ENCODE peak calls at places on chromosomes 7 and 10, in five cellular contexts. One of them, this sample, is unnamed.
A peak's percentile ranks its signal among the peaks of the same experiment; 100 is the strongest.

GRCh38 chr7:88218836-88219605 is 817 bp downstream of the SRI start:
- DNase-seq in mammary epithelial cell: peak; percentile 55
- DNase-seq in hepatocyte: peak; percentile 67
- DNase-seq in neural progenitor cell: peak; percentile 62
- DNase-seq in IMR-90: peak; percentile 66
- DNase-seq in this sample: no peak

GRCh38 chr7:18235819-18236218 is 208.2 kb upstream of the PRPS1L1 start:
- DNase-seq in mammary epithelial cell: peak; percentile 2
- DNase-seq in IMR-90: no peak
- DNase-seq in neural progenitor cell: no peak
- DNase-seq in hepatocyte: no peak
- DNase-seq in this sample: no peak

GRCh38 chr7:27453702-27454405 is 208.8 kb downstream of the HIBADH start:
- DNase-seq in mammary epithelial cell: peak; percentile 8
- DNase-seq in neural progenitor cell: no peak
- DNase-seq in hepatocyte: peak; percentile 29
- DNase-seq in IMR-90: peak; percentile 89
- DNase-seq in this sample: no peak

GRCh38 chr10:29734980-29735627 is 100.3 kb upstream of the SVIL start:
- DNase-seq in neural progenitor cell: peak; percentile 75
- DNase-seq in mammary epithelial cell: peak; percentile 52
- DNase-seq in IMR-90: no peak
- DNase-seq in hepatocyte: peak; percentile 71
- DNase-seq in this sample: peak; percentile 31

GRCh38 chr7:142405122-142405765 is 147.4 kb upstream of the PRSS58 start:
- DNase-seq in neural progenitor cell: no peak
- DNase-seq in mammary epithelial cell: no peak
- DNase-seq in IMR-90: peak; percentile 64
- DNase-seq in hepatocyte: no peak
- DNase-seq in this sample: no peak

GRCh38 chr7:104976966-104977636 is 36.9 kb upstream of the KMT2E start:
- DNase-seq in IMR-90: no peak
- DNase-seq in mammary epithelial cell: no peak
- DNase-seq in neural progenitor cell: no peak
- DNase-seq in hepatocyte: no peak
- DNase-seq in this sample: no peak

GRCh38 chr10:34049887-34050286 is 715.4 kb upstream of the NRP1 start:
- DNase-seq in neural progenitor cell: no peak
- DNase-seq in IMR-90: peak; percentile 82
- DNase-seq in mammary epithelial cell: peak; percentile 32
- DNase-seq in hepatocyte: peak; percentile 42
- DNase-seq in this sample: no peak

GRCh38 chr10:87503892-87504291 is 801 bp upstream of the MINPP1 start:
- DNase-seq in hepatocyte: no peak
- DNase-seq in mammary epithelial cell: peak; percentile 18
- DNase-seq in neural progenitor cell: peak; percentile 2
- DNase-seq in IMR-90: peak; percentile 35
- DNase-seq in this sample: no peak

GRCh38 chr7:30028749-30029635 is 780 bp downstream of the PLEKHA8 start:
- DNase-seq in IMR-90: peak; percentile 19
- DNase-seq in neural progenitor cell: peak; percentile 74
- DNase-seq in mammary epithelial cell: peak; percentile 47
- DNase-seq in hepatocyte: peak; percentile 55
- DNase-seq in this sample: no peak

GRCh38 chr7:112215787-112216186 is 9.3 kb downstream of the ZNF277 start:
- DNase-seq in hepatocyte: no peak
- DNase-seq in IMR-90: no peak
- DNase-seq in mammary epithelial cell: no peak
- DNase-seq in neural progenitor cell: no peak
- DNase-seq in this sample: no peak

GRCh38 chr7:105473163-105473562 is 48.9 kb downstream of the PUS7 start:
- DNase-seq in IMR-90: peak; percentile 91
- DNase-seq in neural progenitor cell: no peak
- DNase-seq in hepatocyte: peak; percentile 21
- DNase-seq in mammary epithelial cell: peak; percentile 62
- DNase-seq in this sample: no peak

GRCh38 chr7:157507987-157508386 is 171.2 kb downstream of the DNAJB6 start:
- DNase-seq in neural progenitor cell: no peak
- DNase-seq in mammary epithelial cell: no peak
- DNase-seq in hepatocyte: no peak
- DNase-seq in IMR-90: no peak
- DNase-seq in this sample: no peak

GRCh38 chr10:67088035-67088434 is 162.2 kb downstream of the LRRTM3 start:
- DNase-seq in neural progenitor cell: no peak
- DNase-seq in IMR-90: no peak
- DNase-seq in mammary epithelial cell: no peak
- DNase-seq in hepatocyte: no peak
- DNase-seq in this sample: no peak

GRCh38 chr7:134854816-134855215 is 75.4 kb downstream of the CALD1 start:
- DNase-seq in mammary epithelial cell: no peak
- DNase-seq in IMR-90: peak; percentile 56
- DNase-seq in hepatocyte: no peak
- DNase-seq in neural progenitor cell: no peak
- DNase-seq in this sample: no peak

GRCh38 chr7:46603780-46604725 is 683.0 kb upstream of the IGFBP3 start:
- DNase-seq in hepatocyte: peak; percentile 68
- DNase-seq in mammary epithelial cell: no peak
- DNase-seq in IMR-90: peak; percentile 33
- DNase-seq in neural progenitor cell: no peak
- DNase-seq in this sample: no peak

DNA sequence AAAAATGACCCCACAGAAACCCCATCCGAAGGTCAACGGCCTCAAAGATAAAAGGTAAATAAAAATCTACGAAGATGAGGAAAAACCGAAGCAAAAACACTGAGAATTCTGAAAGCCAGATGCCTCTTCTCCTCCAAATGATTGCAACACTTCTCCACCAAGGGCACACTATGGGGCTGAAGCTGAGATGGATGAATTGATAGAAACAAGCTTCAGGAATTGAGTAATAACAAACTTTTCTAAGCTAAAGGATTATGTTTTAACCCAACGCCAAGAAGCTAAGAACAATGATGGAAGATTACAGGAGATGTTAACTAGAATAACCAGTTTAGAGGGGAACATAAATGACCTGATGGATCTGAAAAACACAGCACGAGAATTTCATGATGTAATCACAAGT is 127.8 kb downstream of the MACC1 start:
- DNase-seq in hepatocyte: no peak
- DNase-seq in neural progenitor cell: no peak
- DNase-seq in mammary epithelial cell: no peak
- DNase-seq in IMR-90: no peak
- DNase-seq in this sample: no peak
- H3K4me2 ChIP-seq in hepatocyte: no peak overlapping the region
- H3K4me2 ChIP-seq in neural progenitor cell: no peak overlapping the region
- H3K4me2 ChIP-seq in mammary epithelial cell: no peak overlapping the region
- H3K4me2 ChIP-seq in IMR-90: no peak overlapping the region
- H3K4me2 ChIP-seq in this sample: no peak overlapping the region

DNA sequence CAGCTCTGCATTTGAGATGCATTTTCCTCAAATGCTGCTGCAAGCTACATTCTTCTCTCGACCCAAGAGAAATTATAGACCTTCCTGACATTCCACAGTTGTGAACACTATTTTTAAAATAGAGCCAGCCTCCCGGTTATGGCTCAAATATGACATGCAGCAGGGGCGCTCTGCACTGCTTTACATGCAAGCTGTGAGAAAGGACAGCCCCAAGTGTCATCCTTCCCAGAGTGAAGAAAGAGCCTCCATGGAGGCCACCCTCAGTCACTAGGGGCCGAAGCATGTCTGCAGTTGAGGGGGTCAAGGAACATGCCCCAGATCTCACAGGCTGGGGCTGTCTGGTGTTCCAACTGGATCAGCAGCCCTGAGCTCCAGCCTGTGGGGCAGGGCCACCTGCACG is 63.9 kb upstream of the CHST15 start:
- DNase-seq in neural progenitor cell: no peak
- DNase-seq in hepatocyte: no peak
- DNase-seq in mammary epithelial cell: no peak
- DNase-seq in IMR-90: no peak
- DNase-seq in this sample: no peak
- H3K4me2 ChIP-seq in neural progenitor cell: no peak overlapping the region
- H3K4me2 ChIP-seq in hepatocyte: no peak overlapping the region
- H3K4me2 ChIP-seq in mammary epithelial cell: no peak overlapping the region
- H3K4me2 ChIP-seq in IMR-90: no peak overlapping the region
- H3K4me2 ChIP-seq in this sample: no peak overlapping the region

GRCh38 chr7:20827172-20827571 is 40.5 kb upstream of the SP8 start:
- DNase-seq in IMR-90: no peak
- DNase-seq in hepatocyte: no peak
- DNase-seq in neural progenitor cell: no peak
- DNase-seq in mammary epithelial cell: no peak
- DNase-seq in this sample: no peak

GRCh38 chr7:20826243-20826642 is 39.6 kb upstream of the SP8 start:
- DNase-seq in IMR-90: no peak
- DNase-seq in neural progenitor cell: peak; percentile 70
- DNase-seq in hepatocyte: no peak
- DNase-seq in mammary epithelial cell: no peak
- DNase-seq in this sample: no peak

GRCh38 chr7:20828947-20829346 is 42.3 kb upstream of the SP8 start:
- DNase-seq in IMR-90: no peak
- DNase-seq in neural progenitor cell: no peak
- DNase-seq in hepatocyte: no peak
- DNase-seq in mammary epithelial cell: no peak
- DNase-seq in this sample: no peak

GRCh38 chr7:20831451-20831850 is 44.8 kb upstream of the SP8 start:
- DNase-seq in hepatocyte: no peak
- DNase-seq in IMR-90: no peak
- DNase-seq in neural progenitor cell: no peak
- DNase-seq in mammary epithelial cell: no peak
- DNase-seq in this sample: no peak

GRCh38 chr7:20825555-20825954 is 38.9 kb upstream of the SP8 start:
- DNase-seq in neural progenitor cell: no peak
- DNase-seq in mammary epithelial cell: no peak
- DNase-seq in hepatocyte: no peak
- DNase-seq in IMR-90: no peak
- DNase-seq in this sample: no peak
- H3K4me2 ChIP-seq in neural progenitor cell: peak overlapping the region; percentile 73
- H3K4me2 ChIP-seq in mammary epithelial cell: no peak overlapping the region
- H3K4me2 ChIP-seq in hepatocyte: no peak overlapping the region
- H3K4me2 ChIP-seq in IMR-90: no peak overlapping the region
- H3K4me2 ChIP-seq in this sample: no peak overlapping the region

DNA sequence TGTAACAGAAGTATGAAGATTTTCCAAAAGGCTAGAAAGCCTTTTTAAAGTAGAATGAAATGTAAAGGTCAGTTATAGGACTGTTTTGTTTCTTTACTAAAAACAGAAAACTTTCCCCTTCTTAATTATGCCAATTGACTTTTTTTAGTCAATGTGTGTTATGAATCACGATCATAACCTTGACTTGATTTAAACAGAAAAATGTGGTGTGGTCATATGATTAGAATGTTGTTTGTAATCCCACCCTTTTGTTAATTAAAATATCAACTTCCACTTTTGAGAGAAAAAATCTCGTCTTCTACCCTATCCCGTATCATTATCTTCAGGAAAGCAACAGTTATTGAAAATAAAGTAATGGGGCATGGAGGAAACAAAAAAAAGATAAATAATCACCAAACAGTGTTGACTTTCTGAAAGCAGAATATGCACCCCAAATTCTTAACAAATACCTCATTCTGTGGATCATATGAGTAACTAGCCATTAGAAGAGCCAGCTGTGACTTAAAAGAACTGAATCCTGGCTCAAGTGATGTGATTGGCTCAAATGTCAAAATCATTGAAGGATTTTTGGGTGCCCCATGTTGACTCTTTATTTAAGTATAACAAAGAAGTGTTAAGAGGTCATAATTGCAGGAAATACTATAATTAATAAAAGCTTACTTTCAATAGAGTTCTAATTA is 32.3 kb upstream of the SLC16A12 start:
- DNase-seq in mammary epithelial cell: no peak
- DNase-seq in IMR-90: peak; percentile 23
- DNase-seq in hepatocyte: no peak
- DNase-seq in neural progenitor cell: no peak
- DNase-seq in this sample: no peak
- H3K4me2 ChIP-seq in mammary epithelial cell: no peak overlapping the region
- H3K4me2 ChIP-seq in IMR-90: peak overlapping the region; percentile 48
- H3K4me2 ChIP-seq in hepatocyte: no peak overlapping the region
- H3K4me2 ChIP-seq in neural progenitor cell: no peak overlapping the region
- H3K4me2 ChIP-seq in this sample: no peak overlapping the region

DNA sequence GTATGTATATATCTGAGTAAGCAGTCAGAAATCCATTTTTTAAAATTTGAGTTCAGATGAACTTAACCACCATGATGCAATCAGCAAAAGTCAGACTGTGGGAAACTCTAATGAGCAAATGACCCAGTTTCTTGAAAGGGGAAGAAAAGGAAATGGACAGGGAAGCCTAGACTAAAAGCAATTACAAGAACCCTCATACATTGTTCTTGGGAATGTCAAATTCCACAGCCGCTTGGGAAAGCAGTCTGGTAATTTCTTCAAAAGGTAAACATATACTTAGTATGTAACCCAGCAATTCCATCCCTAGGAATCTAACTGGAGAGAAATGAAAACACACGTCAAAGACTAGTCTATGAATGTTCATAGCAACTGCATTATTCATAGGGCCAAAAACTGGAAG is 16.4 kb upstream of the FOXK1 start:
- DNase-seq in neural progenitor cell: no peak
- DNase-seq in hepatocyte: no peak
- DNase-seq in mammary epithelial cell: peak; percentile 62
- DNase-seq in IMR-90: peak; percentile 99
- DNase-seq in this sample: no peak
- H3K4me2 ChIP-seq in neural progenitor cell: no peak overlapping the region
- H3K4me2 ChIP-seq in hepatocyte: no peak overlapping the region
- H3K4me2 ChIP-seq in mammary epithelial cell: no peak overlapping the region
- H3K4me2 ChIP-seq in IMR-90: peak overlapping the region; percentile 69
- H3K4me2 ChIP-seq in this sample: no peak overlapping the region

DNA sequence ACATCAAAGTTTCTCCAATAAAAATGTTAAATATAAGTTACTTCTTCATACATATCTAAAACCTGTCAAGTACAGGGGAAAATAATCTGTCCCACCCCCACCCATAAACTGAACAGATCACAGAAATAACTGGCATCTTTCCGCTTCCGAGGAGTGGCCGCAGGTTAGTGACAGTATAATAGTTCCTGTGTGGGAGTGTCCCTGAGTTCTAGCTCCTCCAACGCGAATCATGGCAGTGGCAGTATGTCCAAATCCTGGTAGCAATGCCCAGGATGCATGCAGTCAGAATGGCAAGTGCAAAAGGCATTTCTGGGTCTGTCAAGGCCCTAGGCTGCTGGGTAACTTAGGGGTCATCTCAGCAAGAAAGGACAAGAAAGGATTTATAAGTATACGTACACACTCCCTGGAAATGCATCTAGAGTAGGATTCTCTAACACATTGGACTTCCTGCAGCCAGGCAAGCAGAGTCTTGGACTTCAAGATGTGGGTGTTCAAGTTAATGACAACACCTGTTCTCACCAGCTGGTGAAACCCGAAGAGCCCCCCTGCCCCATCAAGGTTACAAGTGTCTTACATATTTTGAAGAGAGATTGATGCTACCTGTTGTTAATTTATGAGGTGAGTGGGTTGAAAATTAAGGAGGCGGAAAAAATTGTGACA is 94.4 kb upstream of the COL1A2 start:
- DNase-seq in mammary epithelial cell: no peak
- DNase-seq in hepatocyte: no peak
- DNase-seq in neural progenitor cell: no peak
- DNase-seq in IMR-90: no peak
- DNase-seq in this sample: no peak
- H3K4me2 ChIP-seq in mammary epithelial cell: no peak overlapping the region
- H3K4me2 ChIP-seq in hepatocyte: peak overlapping the region; percentile 59
- H3K4me2 ChIP-seq in neural progenitor cell: peak overlapping the region; percentile 6
- H3K4me2 ChIP-seq in IMR-90: peak overlapping the region; percentile 58
- H3K4me2 ChIP-seq in this sample: no peak overlapping the region

This sample was measured in neuronal stem cell.